ENCODE peak calls at places on chromosome 14, in four cellular contexts. Z is suprapubic skin, R is K562, T is upper lobe of left lung. M is an unnamed sample. For H3K4me1, the result is how much of the 10 kb centered on the place peaks cover.

GRCh38 chr14:65552724-65553123 is 140.2 kb downstream of the FUT8 start:
- DNase-seq in Z (no peak), T (no peak), R (no peak), M (no peak)

GRCh38 chr14:58703149-58703509 is 65.4 kb downstream of the DACT1 start:
- DNase-seq in Z (no peak), R (no peak), T (no peak), M (peak)

GRCh38 chr14:51834218-51834617 is 26.2 kb upstream of the GNG2 start:
- DNase-seq in R (no peak), Z (no peak), T (no peak), M (no peak)

GRCh38 chr14:105299654-105300541 is 903 bp downstream of the BRF1 start:
- DNase-seq in Z (no peak), T (peak), R (no peak), M (no peak)

GRCh38 chr14:100740196-100740825 is 13.6 kb downstream of the DLK1 start:
- DNase-seq in R (no peak), T (no peak), Z (peak), M (no peak)

GRCh38 chr14:104577457-104578301 is 1.9 kb upstream of the C14orf180 start:
- DNase-seq in Z (no peak), T (no peak), R (peak), M (peak)

GRCh38 chr14:35339761-35340406 is 47.7 kb downstream of the PSMA6 start:
- DNase-seq in R (no peak), T (peak), Z (no peak), M (no peak)

GRCh38 chr14:92932448-92933395 is 9.8 kb downstream of the CHGA start:
- DNase-seq in Z (no peak), T (no peak), R (no peak), M (no peak)

GRCh38 chr14:94953541-94954260 is 183.8 kb upstream of the GSC start:
- DNase-seq in T (no peak), Z (no peak), R (no peak), M (no peak)

GRCh38 chr14:22536853-22537338 is 52.1 kb downstream of the DAD1 start:
- DNase-seq in R (peak), T (peak), Z (no peak), M (peak)

GRCh38 chr14:34030864-34031263 is 80.0 kb upstream of the EGLN3 start:
- DNase-seq in T (no peak), Z (no peak), R (no peak), M (no peak)

GRCh38 chr14:104322531-104323466 is 184.4 kb downstream of the KIF26A start:
- DNase-seq in R (no peak), T (peak), Z (peak), M (peak)

GRCh38 chr14:34593740-34594375 is 36.1 kb downstream of the SNX6 start:
- DNase-seq in T (no peak), Z (peak), R (no peak), M (no peak)

GRCh38 chr14:49585803-49586672 is at the start of gene RPS29:
- DNase-seq in Z (peak), T (peak), R (peak), M (peak)

GRCh38 chr14:34051966-34052657 is 101.2 kb upstream of the EGLN3 start:
- DNase-seq in T (no peak), R (no peak), Z (no peak), M (no peak)

GRCh38 chr14:104073764-104074163 is 11.7 kb upstream of the ASPG start:
- DNase-seq in Z (no peak), T (no peak), R (no peak), M (no peak)

DNA sequence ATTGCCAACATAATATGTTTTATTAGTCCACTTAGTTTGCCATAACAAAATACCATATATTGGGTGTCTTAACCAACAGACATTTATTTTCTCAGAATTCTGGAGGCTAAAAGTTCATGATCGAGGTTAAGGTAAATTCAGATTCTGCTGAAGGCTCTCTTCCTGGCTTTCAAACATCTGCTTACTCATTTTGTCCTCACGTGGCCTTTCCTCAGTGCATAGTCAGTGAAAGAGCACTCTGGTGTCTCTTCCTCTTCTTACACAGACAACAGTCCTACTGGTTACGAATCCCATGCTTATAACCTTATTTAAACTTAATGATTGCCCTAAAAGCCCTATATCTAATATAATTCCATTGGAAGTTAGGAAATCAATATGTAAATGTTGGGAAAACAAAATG is 479.7 kb downstream of the FSCB start:
- DNase-seq in R (no peak), Z (no peak), T (no peak), M (no peak)
- TF ChIP-seq EP300 in R (no peak), Z (no peak), T (no peak), M (no peak)

GRCh38 chr14:74614508-74615495 is 2.8 kb upstream of the LTBP2 start:
- DNase-seq in T (no peak), Z (no peak), R (no peak), M (no peak)
- H3K4me1 ChIP-seq in T (under half), Z (half or more), R (under half), M (under half)

DNA sequence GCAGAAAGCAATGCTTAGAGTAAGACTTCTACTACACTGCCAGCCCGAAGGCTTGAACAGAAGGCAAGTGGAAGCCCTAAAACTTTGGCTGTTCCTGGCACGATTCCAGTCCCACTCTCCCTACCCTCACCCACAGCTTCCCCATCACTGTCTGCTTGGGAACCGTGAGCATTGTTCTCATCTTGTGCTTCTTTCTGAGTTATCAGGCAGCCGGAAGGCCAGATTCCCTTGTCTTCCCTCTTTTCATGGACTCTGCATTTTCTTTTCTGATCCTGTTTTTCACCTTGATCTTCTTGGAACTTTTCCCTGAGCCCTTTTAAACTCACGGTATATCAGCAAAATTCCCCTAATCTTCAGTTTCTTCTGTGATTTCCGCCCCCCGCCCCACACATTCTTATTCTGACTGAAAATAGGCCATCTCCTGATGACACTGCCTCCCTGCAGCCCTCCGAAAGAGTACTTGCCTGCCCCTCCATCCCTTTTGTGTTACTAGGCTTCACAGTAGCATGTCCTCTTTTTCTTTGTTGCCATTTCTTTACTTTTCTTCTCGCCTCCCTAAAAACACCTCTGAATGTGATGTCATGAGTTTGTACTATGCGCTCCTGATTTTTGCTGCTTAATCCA is 29.9 kb downstream of the RCOR1 start:
- DNase-seq in T (no peak), R (no peak), Z (no peak), M (no peak)
- TF ChIP-seq POLR2AphosphoS5 in T (no peak), R (no peak), Z (no peak), M (no peak)

DNA sequence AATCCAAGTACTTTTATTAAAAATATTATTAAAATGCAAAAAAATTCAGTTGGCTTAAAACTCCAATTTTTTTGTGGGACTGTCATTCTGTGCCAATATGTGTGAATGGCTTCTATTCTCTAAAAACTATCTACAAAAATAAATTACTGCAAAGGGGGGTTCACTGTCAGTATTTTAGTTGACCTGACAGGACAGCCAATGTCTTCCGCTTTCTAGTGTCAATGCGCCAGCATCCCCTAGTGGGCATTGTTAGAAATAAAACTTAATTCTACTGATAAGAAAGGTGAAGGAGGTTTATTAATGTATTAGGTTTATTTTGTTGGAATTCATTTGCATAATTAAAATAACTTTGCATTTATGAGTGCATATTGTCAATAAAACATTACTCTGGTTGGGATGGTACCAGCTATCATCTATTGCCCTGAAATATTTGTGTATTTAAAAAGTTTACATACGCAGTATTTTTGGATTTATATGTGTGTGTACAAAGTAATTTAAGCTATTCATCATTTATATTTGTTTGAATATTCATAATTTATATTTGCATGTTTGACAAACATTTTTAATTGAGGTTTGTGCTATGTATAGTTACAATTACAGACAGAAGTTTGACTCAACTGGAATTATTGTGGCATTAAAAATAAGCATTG is 527.2 kb downstream of the FLRT2 start:
- DNase-seq in Z (no peak), R (no peak), T (no peak), M (no peak)
- TF ChIP-seq EP300 in Z (no peak), R (no peak), T (no peak), M (no peak)

GRCh38 chr14:98219638-98220037 is 1052.4 kb downstream of the BCL11B start:
- DNase-seq in T (no peak), Z (no peak), R (no peak), M (no peak)
- H3K4me1 ChIP-seq in T (under half), Z (under half), R (under half), M (under half)

DNA sequence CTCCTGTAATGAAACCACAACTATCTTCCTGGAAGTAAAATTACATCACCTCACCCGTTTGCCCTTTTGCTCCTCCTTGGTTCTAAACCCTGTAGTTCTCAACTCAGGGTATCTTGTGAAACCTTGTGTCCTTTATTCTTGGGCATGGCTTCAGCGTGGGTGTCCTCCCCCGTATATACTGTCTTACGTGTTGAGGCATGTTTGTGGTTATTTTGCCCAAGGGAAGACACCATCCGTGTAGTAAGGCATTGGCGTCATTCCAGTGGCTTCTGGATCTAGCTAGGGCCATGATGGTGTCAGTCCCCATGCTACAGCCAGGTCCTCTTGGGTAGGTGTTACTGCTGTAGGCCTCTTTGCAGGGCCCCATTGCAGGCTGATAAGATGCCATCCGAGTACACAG is 115.4 kb downstream of the ZFP36L1 start:
- DNase-seq in T (no peak), Z (no peak), R (no peak), M (no peak)
- TF ChIP-seq POLR2AphosphoS5 in T (no peak), Z (peak), R (no peak), M (no peak)

DNA sequence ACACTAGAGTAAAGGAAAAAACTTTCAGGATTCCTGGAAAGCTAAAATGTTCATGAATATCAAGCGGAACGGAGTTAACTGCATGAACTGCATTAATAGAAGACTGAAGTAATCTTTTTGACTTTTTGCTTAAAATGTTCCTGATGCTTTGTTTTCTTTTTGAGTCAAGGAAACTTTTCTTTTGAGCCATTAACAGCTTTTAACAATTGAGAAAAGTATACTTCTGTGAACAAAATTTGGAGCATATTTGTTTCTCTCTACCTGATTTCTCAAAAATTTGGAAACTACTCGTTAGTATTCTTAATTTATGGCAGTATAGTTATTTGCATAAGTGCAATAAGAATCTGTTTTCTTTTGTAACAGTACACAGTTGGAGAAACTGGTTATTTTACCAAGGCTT is 78.5 kb downstream of the CALM1 start:
- DNase-seq in T (no peak), Z (no peak), R (no peak), M (no peak)
- TF ChIP-seq EP300 in T (no peak), Z (no peak), R (no peak), M (no peak)

DNA sequence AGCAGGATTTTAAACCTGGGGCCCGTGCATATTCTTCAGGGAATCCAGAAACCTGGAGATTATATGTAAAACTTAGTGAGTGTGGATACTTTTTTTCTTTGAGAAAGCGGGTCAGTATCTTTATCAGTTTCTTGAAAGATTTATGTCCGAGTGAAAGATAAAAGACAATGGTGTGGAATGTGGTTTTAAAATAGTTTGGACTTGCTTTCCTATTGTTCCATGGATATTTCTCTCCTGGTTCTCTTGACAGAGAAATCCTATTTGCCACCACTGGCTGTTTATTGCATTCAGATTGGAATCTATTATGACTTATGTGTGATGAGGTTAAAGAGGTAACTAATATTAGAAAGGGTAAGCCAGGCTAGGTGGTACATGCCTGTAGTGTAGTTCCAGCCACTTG is 27.4 kb downstream of the KTN1 start:
- DNase-seq in Z (no peak), R (no peak), T (no peak), M (no peak)
- H3K4me1 ChIP-seq in Z (under half), R (under half), T (under half), M (under half)

M was measured in stomach.